ENCODE peak calls at places on chromosomes 13 and 19, in nine cellular contexts. L is HTR-8/SVneo; H is activated T-helper 1 cell treated with anti-CD3 and anti-CD28 coated beads, Interleukin-12 subunit alpha, Interleukin-12 subunit beta, Interleukin-2, Interleukin-4 antibody, amounts not matched to agents 30 ng/mL and 10 ng/mL and 1 ng/mL, durations not matched to agents 14 hours and 24 hours and 36 hours; A is stimulated activated naive CD4-positive, alpha-beta T cell; E is NCI-H748 treated with DMSO at 0.1 percent for 48 hours; C is GM20000; K is dorsolateral prefrontal cortex; U is WTC11; S is left cardiac atrium. J is an unnamed sample.

GRCh38 chr13:95087746-95088305 is 213.4 kb downstream of the ABCC4 start:
- DNase-seq in H (no peak), S (no peak), C (no peak), E (no peak), U (no peak), L (no peak), K (no peak), A (no peak), J (no peak)

GRCh38 chr13:23375007-23375971 is 58.2 kb downstream of the SACS start:
- DNase-seq in S (peak), A (peak), E (peak), K (peak), C (peak), U (peak), L (peak), H (peak), J (peak)

GRCh38 chr13:62320129-62320724 is 904.6 kb upstream of the PCDH20 start:
- DNase-seq in C (peak), U (no peak), H (no peak), K (no peak), S (no peak), A (no peak), L (peak), E (peak), J (peak)

GRCh38 chr13:83752141-83752540 is 130.1 kb downstream of the SLITRK1 start:
- DNase-seq in C (no peak), K (no peak), E (no peak), L (peak), U (no peak), A (no peak), S (no peak), H (no peak), J (no peak)

GRCh38 chr13:99657848-99658265 is 156.6 kb downstream of the TM9SF2 start:
- DNase-seq in S (peak), H (peak), A (no peak), E (peak), C (no peak), L (no peak), K (no peak), U (peak), J (peak)

GRCh38 chr13:93558637-93559036 is 332.0 kb downstream of the GPC6 start:
- DNase-seq in L (no peak), E (peak), C (no peak), A (no peak), H (no peak), S (no peak), U (no peak), K (no peak), J (no peak)

GRCh38 chr19:47363758-47364529 is 14.8 kb downstream of the DHX34 start:
- DNase-seq in E (no peak), U (peak), C (no peak), S (no peak), A (no peak), L (peak), H (no peak), K (no peak), J (no peak)

GRCh38 chr19:51320258-51320657 is 8.8 kb downstream of the IGLON5 start:
- DNase-seq in U (no peak), K (peak), C (no peak), E (no peak), S (no peak), H (no peak), A (no peak), L (no peak), J (peak)

GRCh38 chr19:49340069-49340864 is 5.1 kb downstream of the CD37 start:
- DNase-seq in E (peak), S (peak), A (no peak), C (peak), U (peak), H (no peak), L (no peak), K (no peak), J (peak)

J was measured in frontal cortex.